ENCODE peak calls at places on chromosome 19, in nine cellular contexts. One of them, this sample, is unnamed.

GRCh38 chr19:46755077-46755852 is 9.0 kb upstream of the STRN4 start:
- DNase-seq in HCT116: no peak
- DNase-seq in GM23338: no peak
- DNase-seq in K562: no peak
- DNase-seq in A549: no peak
- DNase-seq in HepG2: no peak
- DNase-seq in SK-N-SH: no peak
- DNase-seq in HL-60: peak; percentile 23
- DNase-seq in GM12878: no peak
- DNase-seq in this sample: no peak

GRCh38 chr19:12954150-12954962 is 2.7 kb downstream of the GADD45GIP1 start:
- DNase-seq in HCT116: no peak
- DNase-seq in GM23338: no peak
- DNase-seq in K562: no peak
- DNase-seq in A549: no peak
- DNase-seq in HepG2: no peak
- DNase-seq in SK-N-SH: no peak
- DNase-seq in HL-60: peak; percentile 58
- DNase-seq in GM12878: no peak
- DNase-seq in this sample: no peak

GRCh38 chr19:15998166-15998565 is 49.4 kb downstream of the OR10H4 start:
- DNase-seq in HCT116: no peak
- DNase-seq in GM23338: no peak
- DNase-seq in K562: no peak
- DNase-seq in A549: no peak
- DNase-seq in HepG2: no peak
- DNase-seq in SK-N-SH: no peak
- DNase-seq in HL-60: no peak
- DNase-seq in GM12878: no peak
- DNase-seq in this sample: no peak

GRCh38 chr19:34976611-34977010 is 12.6 kb upstream of the ZNF792 start:
- DNase-seq in HCT116: no peak
- DNase-seq in GM23338: no peak
- DNase-seq in K562: peak; percentile 27
- DNase-seq in A549: peak; percentile 59
- DNase-seq in HepG2: no peak
- DNase-seq in SK-N-SH: no peak
- DNase-seq in HL-60: no peak
- DNase-seq in GM12878: no peak
- DNase-seq in this sample: no peak

GRCh38 chr19:16161848-16162247 is 11.5 kb downstream of the CIB3 start:
- DNase-seq in HCT116: peak; percentile 65
- DNase-seq in GM23338: no peak
- DNase-seq in K562: no peak
- DNase-seq in A549: peak; percentile 65
- DNase-seq in HepG2: no peak
- DNase-seq in SK-N-SH: no peak
- DNase-seq in HL-60: no peak
- DNase-seq in GM12878: no peak
- DNase-seq in this sample: peak; percentile 54

GRCh38 chr19:32570081-32570785 is 10.8 kb upstream of the PDCD5 start:
- DNase-seq in HCT116: peak; percentile 26
- DNase-seq in GM23338: peak; percentile 85
- DNase-seq in K562: peak; percentile 75
- DNase-seq in A549: peak; percentile 85
- DNase-seq in HepG2: peak; percentile 62
- DNase-seq in SK-N-SH: peak; percentile 75
- DNase-seq in HL-60: peak; percentile 62
- DNase-seq in GM12878: no peak
- DNase-seq in this sample: peak; percentile 52

GRCh38 chr19:42402376-42403116 is 12.4 kb upstream of the CNFN start:
- DNase-seq in HCT116: no peak
- DNase-seq in GM23338: no peak
- DNase-seq in K562: no peak
- DNase-seq in A549: no peak
- DNase-seq in HepG2: no peak
- DNase-seq in SK-N-SH: peak; percentile 56
- DNase-seq in HL-60: no peak
- DNase-seq in GM12878: no peak
- DNase-seq in this sample: no peak

GRCh38 chr19:6811906-6812305 is 39.4 kb downstream of the VAV1 start:
- DNase-seq in HCT116: peak; percentile 79
- DNase-seq in GM23338: peak; percentile 66
- DNase-seq in K562: peak; percentile 69
- DNase-seq in A549: peak; percentile 82
- DNase-seq in HepG2: peak; percentile 31
- DNase-seq in SK-N-SH: peak; percentile 73
- DNase-seq in HL-60: peak; percentile 36
- DNase-seq in GM12878: peak; percentile 12
- DNase-seq in this sample: no peak

GRCh38 chr19:35609881-35610353 is 2.6 kb upstream of the HAUS5 start:
- DNase-seq in HCT116: no peak
- DNase-seq in GM23338: no peak
- DNase-seq in K562: no peak
- DNase-seq in A549: no peak
- DNase-seq in HepG2: no peak
- DNase-seq in SK-N-SH: no peak
- DNase-seq in HL-60: peak; percentile 68
- DNase-seq in GM12878: peak; percentile 47
- DNase-seq in this sample: no peak

GRCh38 chr19:10565028-10565566 is 713 bp downstream of the KRI1 start:
- DNase-seq in HCT116: no peak
- DNase-seq in GM23338: peak; percentile 75
- DNase-seq in K562: peak; percentile 84
- DNase-seq in A549: peak; percentile 44
- DNase-seq in HepG2: no peak
- DNase-seq in SK-N-SH: peak; percentile 76
- DNase-seq in HL-60: peak; percentile 68
- DNase-seq in GM12878: no peak
- DNase-seq in this sample: no peak

GRCh38 chr19:24078688-24079087 is 8.3 kb upstream of the ZNF254 start:
- DNase-seq in HCT116: no peak
- DNase-seq in GM23338: peak; percentile 80
- DNase-seq in K562: no peak
- DNase-seq in A549: no peak
- DNase-seq in HepG2: no peak
- DNase-seq in SK-N-SH: no peak
- DNase-seq in HL-60: no peak
- DNase-seq in GM12878: no peak
- DNase-seq in this sample: no peak

GRCh38 chr19:49949735-49950589 is 11.0 kb downstream of the SIGLEC11 start:
- DNase-seq in HCT116: no peak
- DNase-seq in GM23338: no peak
- DNase-seq in K562: peak; percentile 16
- DNase-seq in A549: no peak
- DNase-seq in HepG2: no peak
- DNase-seq in SK-N-SH: no peak
- DNase-seq in HL-60: no peak
- DNase-seq in GM12878: no peak
- DNase-seq in this sample: no peak

GRCh38 chr19:3146677-3147100 is 10.9 kb downstream of the GNA15 start:
- DNase-seq in HCT116: no peak
- DNase-seq in GM23338: peak; percentile 58
- DNase-seq in K562: peak; percentile 71
- DNase-seq in A549: no peak
- DNase-seq in HepG2: peak; percentile 21
- DNase-seq in SK-N-SH: peak; percentile 79
- DNase-seq in HL-60: peak; percentile 60
- DNase-seq in GM12878: no peak
- DNase-seq in this sample: peak; percentile 30

GRCh38 chr19:41350735-41351338 is 2.9 kb downstream of the TGFB1 start:
- DNase-seq in HCT116: no peak
- DNase-seq in GM23338: peak; percentile 26
- DNase-seq in K562: peak; percentile 91
- DNase-seq in A549: no peak
- DNase-seq in HepG2: no peak
- DNase-seq in SK-N-SH: peak; percentile 16
- DNase-seq in HL-60: no peak
- DNase-seq in GM12878: no peak
- DNase-seq in this sample: no peak

GRCh38 chr19:35590875-35591274 is 4.9 kb downstream of the PMIS2 start:
- DNase-seq in HCT116: no peak
- DNase-seq in GM23338: no peak
- DNase-seq in K562: no peak
- DNase-seq in A549: no peak
- DNase-seq in HepG2: no peak
- DNase-seq in SK-N-SH: no peak
- DNase-seq in HL-60: no peak
- DNase-seq in GM12878: no peak
- DNase-seq in this sample: no peak

GRCh38 chr19:8336665-8337064 is 6.4 kb downstream of the KANK3 start:
- DNase-seq in HCT116: no peak
- DNase-seq in GM23338: no peak
- DNase-seq in K562: no peak
- DNase-seq in A549: no peak
- DNase-seq in HepG2: no peak
- DNase-seq in SK-N-SH: no peak
- DNase-seq in HL-60: no peak
- DNase-seq in GM12878: no peak
- DNase-seq in this sample: no peak

GRCh38 chr19:8336072-8336569 is 6.9 kb downstream of the KANK3 start:
- DNase-seq in HCT116: no peak
- DNase-seq in GM23338: peak; percentile 62
- DNase-seq in K562: no peak
- DNase-seq in A549: no peak
- DNase-seq in HepG2: no peak
- DNase-seq in SK-N-SH: no peak
- DNase-seq in HL-60: no peak
- DNase-seq in GM12878: no peak
- DNase-seq in this sample: no peak

GRCh38 chr19:8334458-8335342 is 8.4 kb downstream of the KANK3 start:
- DNase-seq in HCT116: peak; percentile 82
- DNase-seq in GM23338: peak; percentile 88
- DNase-seq in K562: peak; percentile 54
- DNase-seq in A549: peak; percentile 84
- DNase-seq in HepG2: peak; percentile 27
- DNase-seq in SK-N-SH: peak; percentile 86
- DNase-seq in HL-60: no peak
- DNase-seq in GM12878: no peak
- DNase-seq in this sample: no peak

GRCh38 chr19:8333771-8334457 is 9.1 kb downstream of the KANK3 start:
- DNase-seq in HCT116: no peak
- DNase-seq in GM23338: peak; percentile 75
- DNase-seq in K562: no peak
- DNase-seq in A549: no peak
- DNase-seq in HepG2: no peak
- DNase-seq in SK-N-SH: peak; percentile 38
- DNase-seq in HL-60: no peak
- DNase-seq in GM12878: no peak
- DNase-seq in this sample: no peak

GRCh38 chr19:8335343-8336071 is 7.6 kb downstream of the KANK3 start:
- DNase-seq in HCT116: no peak
- DNase-seq in GM23338: peak; percentile 76
- DNase-seq in K562: no peak
- DNase-seq in A549: peak; percentile 66
- DNase-seq in HepG2: no peak
- DNase-seq in SK-N-SH: peak; percentile 61
- DNase-seq in HL-60: no peak
- DNase-seq in GM12878: no peak
- DNase-seq in this sample: no peak
- H3K4me3 ChIP-seq in HCT116: peak overlapping the region; percentile 82
- H3K4me3 ChIP-seq in GM23338: peak overlapping the region; percentile 68
- H3K4me3 ChIP-seq in K562: peak overlapping the region; percentile 30
- H3K4me3 ChIP-seq in A549: peak overlapping the region; percentile 56
- H3K4me3 ChIP-seq in HepG2: peak overlapping the region; percentile 26
- H3K4me3 ChIP-seq in SK-N-SH: peak overlapping the region; percentile 37
- H3K4me3 ChIP-seq in HL-60: no peak overlapping the region
- H3K4me3 ChIP-seq in GM12878: peak overlapping the region; percentile 16
- H3K4me3 ChIP-seq in this sample: peak overlapping the region; percentile 31

GRCh38 chr19:19159534-19159933 is 10.5 kb downstream of the MEF2B start:
- DNase-seq in HCT116: no peak
- DNase-seq in GM23338: no peak
- DNase-seq in K562: no peak
- DNase-seq in A549: no peak
- DNase-seq in HepG2: no peak
- DNase-seq in SK-N-SH: no peak
- DNase-seq in HL-60: no peak
- DNase-seq in GM12878: no peak
- DNase-seq in this sample: no peak
- TF ChIP-seq REST in HCT116: no peak
- TF ChIP-seq REST in GM23338: no peak
- TF ChIP-seq REST in K562: no peak
- TF ChIP-seq REST in A549: no peak
- TF ChIP-seq REST in HepG2: no peak
- TF ChIP-seq REST in SK-N-SH: no peak
- TF ChIP-seq REST in HL-60: no peak
- TF ChIP-seq REST in GM12878: no peak
- TF ChIP-seq REST in this sample: no peak

DNA sequence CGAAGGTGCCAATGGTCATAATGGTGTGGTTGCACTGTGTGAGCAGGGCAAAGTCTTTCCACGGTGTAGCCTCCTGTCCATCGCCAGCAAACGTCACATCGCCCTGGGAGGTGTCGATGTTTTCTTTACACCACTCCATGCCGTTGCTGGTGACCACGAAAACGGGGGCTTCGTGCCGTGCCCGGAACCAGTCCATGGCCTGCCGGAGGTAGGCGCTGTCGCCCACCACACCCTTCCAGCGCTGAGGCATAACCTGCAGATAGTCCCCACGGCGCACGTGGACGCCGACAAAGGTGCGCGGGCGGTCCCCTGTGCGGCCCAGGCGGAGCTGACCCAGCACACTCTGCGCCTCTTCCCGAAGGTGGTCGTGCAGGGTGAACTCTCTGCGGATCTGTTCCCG is 2.1 kb downstream of the FUT1 start:
- DNase-seq in HCT116: no peak
- DNase-seq in GM23338: no peak
- DNase-seq in K562: no peak
- DNase-seq in A549: no peak
- DNase-seq in HepG2: no peak
- DNase-seq in SK-N-SH: no peak
- DNase-seq in HL-60: no peak
- DNase-seq in GM12878: no peak
- DNase-seq in this sample: no peak
- H3K27ac ChIP-seq in HCT116: no peak overlapping the region
- H3K27ac ChIP-seq in GM23338: no peak overlapping the region
- H3K27ac ChIP-seq in K562: no peak overlapping the region
- H3K27ac ChIP-seq in A549: no peak overlapping the region
- H3K27ac ChIP-seq in HepG2: no peak overlapping the region
- H3K27ac ChIP-seq in SK-N-SH: no peak overlapping the region
- H3K27ac ChIP-seq in HL-60: no peak overlapping the region
- H3K27ac ChIP-seq in GM12878: no peak overlapping the region
- H3K27ac ChIP-seq in this sample: no peak overlapping the region

DNA sequence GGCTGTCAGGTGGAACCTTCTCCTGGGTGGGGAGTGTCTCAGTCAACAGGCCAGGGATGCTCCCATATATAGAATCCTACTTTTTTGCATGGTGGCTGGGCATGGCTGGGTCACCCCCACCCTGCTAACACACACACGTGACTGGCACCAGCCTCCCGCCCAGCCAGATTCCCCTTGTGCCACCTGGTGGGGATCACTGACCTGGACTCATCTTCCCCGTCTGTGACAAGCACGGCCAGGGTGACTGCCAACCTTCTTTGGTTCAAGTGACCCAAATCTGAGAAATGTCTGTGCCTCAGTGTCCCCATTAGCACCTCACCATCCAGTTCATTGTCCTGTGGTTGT is 1.0 kb downstream of the PKN1 start:
- DNase-seq in HCT116: no peak
- DNase-seq in GM23338: no peak
- DNase-seq in K562: no peak
- DNase-seq in A549: no peak
- DNase-seq in HepG2: no peak
- DNase-seq in SK-N-SH: peak; percentile 70
- DNase-seq in HL-60: peak; percentile 23
- DNase-seq in GM12878: no peak
- DNase-seq in this sample: no peak
- H3K4me3 ChIP-seq in HCT116: peak overlapping the region; percentile 79
- H3K4me3 ChIP-seq in GM23338: peak overlapping the region; percentile 70
- H3K4me3 ChIP-seq in K562: peak overlapping the region; percentile 81
- H3K4me3 ChIP-seq in A549: peak overlapping the region; percentile 92
- H3K4me3 ChIP-seq in HepG2: peak overlapping the region; percentile 66
- H3K4me3 ChIP-seq in SK-N-SH: peak overlapping the region; percentile 64
- H3K4me3 ChIP-seq in HL-60: peak overlapping the region; percentile 77
- H3K4me3 ChIP-seq in GM12878: peak overlapping the region; percentile 90
- H3K4me3 ChIP-seq in this sample: peak overlapping the region; percentile 53

GRCh38 chr19:19948800-19949199 is 48.1 kb downstream of the ZNF93 start:
- DNase-seq in HCT116: no peak
- DNase-seq in GM23338: no peak
- DNase-seq in K562: no peak
- DNase-seq in A549: no peak
- DNase-seq in HepG2: no peak
- DNase-seq in SK-N-SH: no peak
- DNase-seq in HL-60: no peak
- DNase-seq in GM12878: no peak
- DNase-seq in this sample: no peak
- TF ChIP-seq REST in HCT116: no peak
- TF ChIP-seq REST in GM23338: no peak
- TF ChIP-seq REST in K562: no peak
- TF ChIP-seq REST in A549: no peak
- TF ChIP-seq REST in HepG2: no peak
- TF ChIP-seq REST in SK-N-SH: no peak
- TF ChIP-seq REST in HL-60: no peak
- TF ChIP-seq REST in GM12878: no peak
- TF ChIP-seq REST in this sample: no peak

This sample was measured in Panc1.